ENCODE peak calls at places on chromosome 3, in nine cellular contexts. R, G, P, D, W, U, B, C and S are unnamed samples.

GRCh38 chr3:115808816-115809215 is 185.5 kb downstream of the GAP43 start:
- DNase-seq in U (no peak), W (no peak), G (no peak), D (no peak), B (no peak), C (no peak), P (no peak), R (no peak), S (no peak)

GRCh38 chr3:7744850-7745249 is 756.8 kb upstream of the LMCD1 start:
- DNase-seq in G (no peak), W (no peak), D (no peak), C (no peak), U (no peak), R (no peak), B (no peak), P (no peak), S (no peak)

GRCh38 chr3:108959017-108959416 is 5.3 kb upstream of the GUCA1C start:
- DNase-seq in B (no peak), D (no peak), R (no peak), C (no peak), U (no peak), G (no peak), P (no peak), W (no peak), S (no peak)

GRCh38 chr3:178714971-178715832 is 179.0 kb downstream of the KCNMB2 start:
- DNase-seq in G (no peak), R (no peak), P (no peak), B (no peak), C (no peak), W (no peak), D (no peak), U (no peak), S (peak)

GRCh38 chr3:197466586-197467399 is 89.0 kb downstream of the BDH1 start:
- DNase-seq in P (no peak), C (peak), G (peak), W (no peak), B (no peak), U (peak), R (peak), D (no peak), S (no peak)

GRCh38 chr3:98602078-98602678 is 8.8 kb upstream of the CPOX start:
- DNase-seq in R (no peak), B (no peak), W (no peak), P (no peak), D (no peak), G (no peak), C (peak), U (peak), S (peak)

GRCh38 chr3:10004960-10005564 is 18.4 kb upstream of the EMC3 start:
- DNase-seq in C (peak), D (no peak), G (no peak), W (no peak), B (peak), P (no peak), U (peak), R (no peak), S (no peak)

GRCh38 chr3:66483006-66483928 is 17.6 kb downstream of the LRIG1 start:
- DNase-seq in W (peak), P (peak), R (no peak), D (peak), B (peak), U (no peak), G (peak), C (peak), S (no peak)

GRCh38 chr3:57151021-57151449 is 14.1 kb downstream of the IL17RD start:
- DNase-seq in G (no peak), D (no peak), B (no peak), U (no peak), W (no peak), R (no peak), C (no peak), P (no peak), S (no peak)

GRCh38 chr3:108428580-108428979 is 81.8 kb downstream of the MYH15 start:
- DNase-seq in B (no peak), W (no peak), D (no peak), G (no peak), R (no peak), C (no peak), U (no peak), P (no peak), S (no peak)

GRCh38 chr3:188341501-188341900 is 187.5 kb downstream of the LPP start:
- DNase-seq in P (no peak), W (no peak), G (no peak), R (no peak), D (no peak), B (no peak), C (no peak), U (no peak), S (no peak)

GRCh38 chr3:190595807-190596206 is 81.9 kb downstream of the IL1RAP start:
- DNase-seq in G (no peak), P (no peak), W (no peak), D (no peak), C (no peak), B (no peak), U (no peak), R (no peak), S (no peak)

GRCh38 chr3:69890094-69890493 is 109.4 kb upstream of the SAMMSON start:
- DNase-seq in R (no peak), B (no peak), P (no peak), W (no peak), C (no peak), G (no peak), D (no peak), U (no peak), S (peak)

GRCh38 chr3:131216340-131216739 is 165.2 kb upstream of the NUDT16 start:
- DNase-seq in C (no peak), D (no peak), P (no peak), W (no peak), U (no peak), B (no peak), G (no peak), R (no peak), S (no peak)

GRCh38 chr3:184171562-184171961 is 3.1 kb upstream of the AP2M1 start:
- DNase-seq in D (no peak), C (peak), W (no peak), P (no peak), G (no peak), U (no peak), R (no peak), B (no peak), S (no peak)

GRCh38 chr3:52350436-52350835 is 34.3 kb downstream of the DNAH1 start:
- DNase-seq in U (peak), W (no peak), D (no peak), R (no peak), G (no peak), B (no peak), C (peak), P (no peak), S (no peak)

GRCh38 chr3:82133070-82133606 is 371.7 kb upstream of the GBE1 start:
- DNase-seq in C (peak), P (peak), U (peak), D (peak), R (no peak), W (peak), G (no peak), B (peak), S (no peak)

GRCh38 chr3:184186184-184186901 is at the start of gene ABCF3:
- DNase-seq in D (peak), R (peak), B (peak), G (no peak), U (peak), W (peak), C (peak), P (peak), S (no peak)

GRCh38 chr3:120093923-120094775 is at the start of gene GSK3B:
- DNase-seq in C (peak), D (peak), W (peak), R (peak), G (peak), U (peak), P (peak), B (peak), S (no peak)

GRCh38 chr3:110495201-110495927 is 576.3 kb upstream of the NECTIN3 start:
- DNase-seq in R (peak), W (peak), U (no peak), B (no peak), D (no peak), C (no peak), G (no peak), P (peak), S (peak)

GRCh38 chr3:114451561-114452018 is 157.8 kb downstream of the TIGIT start:
- DNase-seq in P (peak), R (no peak), C (no peak), B (no peak), W (no peak), U (no peak), D (peak), G (peak), S (no peak)

GRCh38 chr3:132135628-132136333 is 101.0 kb upstream of the CPNE4 start:
- DNase-seq in U (no peak), C (peak), W (no peak), R (no peak), D (no peak), G (no peak), P (no peak), B (no peak), S (peak)

GRCh38 chr3:174529298-174529697 is 329.8 kb upstream of the NAALADL2 start:
- DNase-seq in B (no peak), W (no peak), D (no peak), R (no peak), C (no peak), G (no peak), U (no peak), P (no peak), S (no peak)

GRCh38 chr3:133295199-133295901 is 104.5 kb upstream of the BFSP2 start:
- DNase-seq in G (no peak), B (no peak), U (no peak), W (no peak), D (no peak), C (no peak), P (no peak), R (no peak), S (peak)

GRCh38 chr3:9914559-9915251 is 2.2 kb upstream of the IL17RC start:
- DNase-seq in P (no peak), C (no peak), B (no peak), U (no peak), G (no peak), W (no peak), D (no peak), R (no peak), S (no peak)

GRCh38 chr3:12371525-12372140 is 82.8 kb downstream of the PPARG start:
- DNase-seq in C (peak), G (no peak), R (no peak), P (no peak), W (no peak), U (no peak), D (no peak), B (no peak), S (peak)

GRCh38 chr3:106348142-106348690 is 479.4 kb upstream of the CBLB start:
- DNase-seq in B (no peak), D (no peak), W (no peak), P (no peak), U (no peak), R (no peak), G (no peak), C (no peak), S (no peak)

GRCh38 chr3:37601832-37602231 is 259.8 kb upstream of the CTDSPL start:
- DNase-seq in D (no peak), C (no peak), P (no peak), G (no peak), U (no peak), W (no peak), R (no peak), B (no peak), S (no peak)

GRCh38 chr3:4997946-4998345 is 18.7 kb downstream of the BHLHE40 start:
- DNase-seq in C (no peak), W (no peak), D (no peak), U (no peak), G (no peak), B (peak), P (no peak), R (no peak), S (no peak)

DNA sequence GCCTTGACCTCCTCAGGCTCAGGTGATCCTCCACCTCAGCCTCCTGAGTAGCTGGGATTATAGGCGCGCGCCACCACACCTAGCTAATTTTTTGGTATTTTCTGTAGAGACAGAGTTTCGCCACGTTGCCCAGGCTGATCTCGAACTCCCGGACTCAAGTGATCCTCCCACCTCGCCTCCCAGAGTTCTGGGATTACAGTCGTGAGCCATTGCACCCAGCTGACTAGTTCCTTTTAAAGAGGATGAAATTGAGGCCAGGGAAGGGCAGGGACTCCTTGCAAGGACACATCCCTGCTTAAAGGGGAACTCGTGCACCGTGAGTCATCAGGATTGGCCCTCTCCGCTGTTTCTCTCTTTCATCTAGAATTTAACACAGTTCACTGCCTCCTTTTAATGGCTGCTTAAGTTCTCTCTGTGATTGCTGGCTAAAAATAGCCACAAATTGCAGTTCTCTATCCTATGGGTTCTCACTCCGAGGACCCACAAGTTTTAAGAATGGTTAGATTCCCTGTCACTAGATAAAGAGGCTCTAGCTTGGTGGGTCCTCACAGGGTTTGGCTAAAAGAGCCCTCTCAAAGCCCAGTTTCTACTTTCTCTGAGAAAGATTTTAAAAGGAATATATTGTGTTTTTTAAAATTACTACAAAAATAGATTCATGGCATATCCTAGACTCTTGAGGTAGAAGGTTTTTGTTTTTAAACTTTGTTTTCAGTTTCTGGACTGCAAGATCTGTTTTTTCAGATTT is 1.4 kb downstream of the CRTAP start:
- DNase-seq in B (peak), W (no peak), G (peak), D (peak), U (peak), R (peak), P (peak), C (peak), S (peak)
- H3K27ac ChIP-seq in B (peak), W (no peak), G (peak), D (peak), U (peak), R (peak), P (peak), C (peak), S (peak)

DNA sequence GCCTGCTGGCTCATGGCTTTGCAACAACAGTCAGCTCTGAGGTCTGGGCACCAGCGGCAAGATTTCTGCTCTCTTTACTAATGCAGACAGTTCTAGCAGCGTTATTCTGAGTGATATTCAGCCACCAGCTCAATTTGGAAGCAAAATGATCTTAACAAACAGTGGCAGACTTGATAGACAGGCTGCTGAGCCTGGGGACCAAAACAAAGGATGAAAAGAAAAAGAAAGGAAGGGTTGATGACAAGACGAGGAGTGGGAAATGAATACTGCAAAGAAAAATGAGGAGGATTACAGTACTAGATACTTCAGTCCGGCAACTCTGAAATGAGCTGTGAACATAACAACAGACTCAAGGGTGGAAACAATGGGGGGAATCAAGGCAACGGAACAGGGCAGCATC is 28.8 kb downstream of the FHIT start:
- DNase-seq in G (no peak), W (no peak), B (no peak), P (no peak), C (no peak), D (no peak), U (no peak), R (no peak), S (no peak)
- H3K27ac ChIP-seq in G (no peak), W (no peak), B (no peak), P (no peak), C (no peak), D (no peak), U (no peak), R (no peak), S (no peak)

GRCh38 chr3:154139996-154140436 is 18.8 kb downstream of the ARHGEF26 start:
- DNase-seq in R (no peak), B (no peak), W (no peak), U (no peak), P (no peak), D (no peak), C (no peak), G (no peak), S (no peak)
- H3K27ac ChIP-seq in R (no peak), B (peak), W (no peak), U (no peak), P (no peak), D (no peak), C (no peak), G (no peak), S (no peak)

GRCh38 chr3:111589303-111590095 is 5.6 kb downstream of the ZBED2 start:
- DNase-seq in W (no peak), B (no peak), R (no peak), D (no peak), P (no peak), C (no peak), U (no peak), G (no peak), S (no peak)
- H3K27ac ChIP-seq in W (no peak), B (no peak), R (no peak), D (no peak), P (no peak), C (peak), U (no peak), G (no peak), S (peak)

DNA sequence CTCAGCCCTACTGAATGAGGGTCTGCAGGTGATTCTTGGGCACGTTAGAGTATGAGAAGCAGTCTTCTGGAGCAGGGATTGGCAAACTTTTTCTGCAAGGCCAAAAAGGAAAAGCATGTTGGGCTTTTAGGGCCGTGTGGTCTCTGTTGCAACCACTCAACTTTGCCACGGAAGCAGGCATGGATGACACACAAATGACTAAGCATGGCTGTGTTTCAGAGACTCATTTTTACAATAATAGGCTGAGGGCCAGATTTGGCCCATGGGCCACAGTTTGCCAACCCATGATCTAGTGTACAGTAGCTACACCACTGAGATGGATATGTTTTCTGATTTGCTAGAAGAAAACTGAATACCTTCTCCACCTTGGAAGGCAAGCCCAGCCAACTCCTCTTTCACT is 66.1 kb upstream of the PRICKLE2 start:
- DNase-seq in C (peak), R (no peak), U (no peak), D (peak), P (peak), G (no peak), B (peak), W (no peak), S (peak)
- H3K27ac ChIP-seq in C (peak), R (peak), U (no peak), D (peak), P (peak), G (no peak), B (peak), W (no peak), S (peak)

DNA sequence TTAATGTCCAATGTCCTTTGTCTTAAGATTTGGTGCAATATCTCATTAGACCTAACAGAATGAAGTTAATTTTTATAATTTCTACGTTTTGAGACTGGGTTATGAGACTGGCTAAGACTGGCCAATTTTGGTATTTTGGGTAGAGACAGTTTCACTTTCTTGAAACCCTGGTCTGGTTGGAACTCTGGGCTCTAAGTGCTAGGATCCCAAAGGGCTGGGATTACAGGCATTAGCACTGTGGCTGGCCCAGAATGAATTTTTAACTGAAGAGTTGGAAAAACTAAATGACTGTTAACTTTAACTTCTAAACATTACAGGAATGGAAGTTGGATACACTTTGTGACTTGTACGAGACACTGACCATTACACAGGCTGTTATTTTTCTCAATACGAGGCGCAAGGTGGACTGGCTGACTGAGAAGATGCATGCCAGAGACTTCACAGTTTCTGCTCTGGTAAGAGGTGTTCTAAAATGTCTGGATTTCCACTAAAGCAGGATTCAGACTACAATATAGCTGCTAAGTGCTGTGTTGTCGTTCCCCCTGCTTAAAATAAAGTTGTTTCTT is 3.5 kb downstream of the EIF4A2 start:
- DNase-seq in G (no peak), P (no peak), R (no peak), D (no peak), B (no peak), C (no peak), U (peak), W (no peak), S (no peak)
- H3K27ac ChIP-seq in G (no peak), P (no peak), R (no peak), D (no peak), B (no peak), C (peak), U (peak), W (no peak), S (peak)

GRCh38 chr3:100953103-100953502 is 40.1 kb downstream of the ABI3BP start:
- DNase-seq in W (no peak), P (no peak), R (no peak), G (no peak), U (no peak), B (no peak), C (no peak), D (no peak), S (no peak)

GRCh38 chr3:100956276-100956675 is 36.9 kb downstream of the ABI3BP start:
- DNase-seq in G (no peak), U (no peak), C (no peak), W (no peak), D (no peak), R (no peak), B (no peak), P (no peak), S (no peak)

GRCh38 chr3:100954199-100954935 is 38.9 kb downstream of the ABI3BP start:
- DNase-seq in P (no peak), W (no peak), B (no peak), C (no peak), D (no peak), U (no peak), R (no peak), G (no peak), S (no peak)

GRCh38 chr3:100957407-100958100 is 35.7 kb downstream of the ABI3BP start:
- DNase-seq in P (no peak), U (no peak), B (no peak), G (no peak), R (no peak), C (peak), D (no peak), W (no peak), S (no peak)

DNA sequence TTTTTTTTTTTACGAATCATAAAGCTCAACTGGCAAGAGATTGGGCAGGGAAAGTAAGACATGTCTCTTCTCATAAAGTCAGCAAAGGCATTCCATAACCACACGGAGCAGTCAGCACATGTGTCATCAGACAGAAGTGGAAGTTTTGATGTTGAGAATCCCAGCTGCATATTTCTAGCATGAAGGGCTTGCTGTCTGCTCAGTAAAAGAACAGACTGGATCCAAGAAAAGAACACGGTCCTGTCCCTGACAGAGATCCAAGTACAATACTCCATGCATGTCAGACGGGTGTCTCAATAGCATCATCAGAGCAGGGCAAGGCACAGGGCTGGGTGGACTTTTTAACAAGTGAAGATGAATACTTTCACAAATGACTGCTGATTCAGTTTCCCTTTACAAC is 38.2 kb downstream of the ABI3BP start:
- DNase-seq in R (no peak), P (peak), C (peak), U (no peak), D (peak), W (no peak), B (peak), G (no peak), S (peak)
- H3K27ac ChIP-seq in R (no peak), P (no peak), C (peak), U (no peak), D (peak), W (no peak), B (peak), G (no peak), S (peak)